ENCODE peak calls at places on chromosomes 6 and 20, in five cellular contexts. R is stimulated activated CD4-positive, alpha-beta T cell treated with anti-CD3 and anti-CD28 coated beads, Interleukin-4, amount 100 ng/mL, for 1 hour; H is WTC11; B is tibial artery; W is ACHN. N is an unnamed sample.

GRCh38 chr20:911882-912600 is 4.1 kb downstream of the ANGPT4 start:
- DNase-seq in R (no peak), H (peak), B (no peak), W (no peak), N (no peak)

GRCh38 chr6:105364243-105364642 is 38.6 kb downstream of the PREP start:
- DNase-seq in R (no peak), H (no peak), B (no peak), W (no peak), N (no peak)

GRCh38 chr6:107033136-107033535 is 5.1 kb downstream of the MTRES1 start:
- DNase-seq in R (no peak), H (no peak), B (no peak), W (no peak), N (no peak)

GRCh38 chr6:130903602-130904001 is 76.4 kb downstream of the SMLR1 start:
- DNase-seq in R (no peak), H (no peak), B (no peak), W (no peak), N (no peak)

GRCh38 chr6:34344314-34344713 is 48.2 kb downstream of the NUDT3 start:
- DNase-seq in R (no peak), H (no peak), B (no peak), W (no peak), N (no peak)

GRCh38 chr20:17610566-17611289 is 40.9 kb downstream of the DSTN start:
- DNase-seq in R (peak), H (no peak), B (peak), W (no peak), N (no peak)

GRCh38 chr6:22147983-22148797 is 148.6 kb downstream of the PRL start:
- DNase-seq in R (no peak), H (no peak), B (no peak), W (no peak), N (peak)

GRCh38 chr20:49368596-49368995 is 90.7 kb upstream of the ZNFX1 start:
- DNase-seq in R (no peak), H (no peak), B (no peak), W (no peak), N (no peak)

GRCh38 chr6:135423649-135424128 is 73.9 kb downstream of the AHI1 start:
- DNase-seq in R (no peak), H (no peak), B (no peak), W (peak), N (peak)

GRCh38 chr6:161584051-161584450 is 310.2 kb upstream of the AGPAT4 start:
- DNase-seq in R (no peak), H (no peak), B (no peak), W (no peak), N (no peak)

GRCh38 chr20:8132632-8133587 is 844 bp downstream of the PLCB1 start:
- DNase-seq in R (peak), H (peak), B (peak), W (no peak), N (no peak)

GRCh38 chr6:3496395-3496794 is 39.5 kb upstream of the SLC22A23 start:
- DNase-seq in R (no peak), H (no peak), B (no peak), W (no peak), N (no peak)

GRCh38 chr6:98576811-98577210 is 257.6 kb upstream of the POU3F2 start:
- DNase-seq in R (no peak), H (no peak), B (no peak), W (no peak), N (peak)

GRCh38 chr6:101956961-101957360 is 563.5 kb downstream of the GRIK2 start:
- DNase-seq in R (no peak), H (no peak), B (no peak), W (no peak), N (no peak)

GRCh38 chr6:5584072-5584471 is 322.8 kb downstream of the FARS2 start:
- DNase-seq in R (no peak), H (no peak), B (no peak), W (no peak), N (peak)

GRCh38 chr6:5736016-5736738 is 270.5 kb downstream of the NRN1 start:
- DNase-seq in R (no peak), H (no peak), B (no peak), W (no peak), N (no peak)

GRCh38 chr20:44714102-44714700 is 968 bp upstream of the CCN5 start:
- DNase-seq in R (no peak), H (no peak), B (peak), W (no peak), N (no peak)

GRCh38 chr20:42688576-42688975 is 501.1 kb downstream of the PTPRT start:
- DNase-seq in R (no peak), H (peak), B (no peak), W (peak), N (no peak)

GRCh38 chr6:168641455-168641854 is 200.5 kb downstream of the SMOC2 start:
- DNase-seq in R (no peak), H (no peak), B (no peak), W (peak), N (no peak)

GRCh38 chr20:52948491-52948890 is 23.7 kb upstream of the TSHZ2 start:
- DNase-seq in R (no peak), H (no peak), B (no peak), W (no peak), N (no peak)

GRCh38 chr6:132919476-132919875 is 105.1 kb downstream of the RPS12 start:
- DNase-seq in R (no peak), H (no peak), B (peak), W (no peak), N (peak)

GRCh38 chr6:50091641-50092040 is 41.9 kb upstream of the DEFB112 start:
- DNase-seq in R (no peak), H (no peak), B (no peak), W (no peak), N (peak)

GRCh38 chr6:34583461-34583860 is 27.3 kb upstream of the SPDEF start:
- DNase-seq in R (no peak), H (no peak), B (no peak), W (no peak), N (no peak)

GRCh38 chr6:112037783-112038216 is 16.1 kb upstream of the CCN6 start:
- DNase-seq in R (no peak), H (no peak), B (peak), W (peak), N (peak)

GRCh38 chr6:40299666-40300065 is 287.5 kb downstream of the LRFN2 start:
- DNase-seq in R (no peak), H (no peak), B (no peak), W (no peak), N (no peak)

GRCh38 chr6:14383393-14384174 is 266.0 kb downstream of the CD83 start:
- DNase-seq in R (no peak), H (no peak), B (no peak), W (no peak), N (no peak)

GRCh38 chr6:139839506-139840156 is 465.2 kb upstream of the CITED2 start:
- DNase-seq in R (no peak), H (no peak), B (peak), W (no peak), N (peak)

GRCh38 chr20:5153152-5153467 is 26.3 kb downstream of the CDS2 start:
- DNase-seq in R (no peak), H (no peak), B (no peak), W (no peak), N (no peak)

GRCh38 chr6:46510656-46511055 is 19.4 kb upstream of the RCAN2 start:
- DNase-seq in R (no peak), H (no peak), B (peak), W (no peak), N (peak)